ENCODE peak calls at places on chromosomes 3 and 15, in five cellular contexts. X is GM12878, S is K562, V is H1, D is HepG2. C is an unnamed sample.

GRCh38 chr15:36796161-36796560 is 216.7 kb downstream of the CDIN1 start:
- DNase-seq in X (no peak), S (no peak), V (no peak), D (no peak), C (no peak)

GRCh38 chr3:111695584-111696213 is 100.6 kb upstream of the ZBED2 start:
- DNase-seq in X (no peak), S (no peak), V (no peak), D (peak), C (no peak)

GRCh38 chr3:134903840-134904239 is 108.8 kb downstream of the EPHB1 start:
- DNase-seq in X (no peak), S (no peak), V (no peak), D (no peak), C (no peak)

GRCh38 chr3:102796856-102797255 is 362.0 kb downstream of the ZPLD1 start:
- DNase-seq in X (no peak), S (no peak), V (no peak), D (no peak), C (no peak)

GRCh38 chr15:75674366-75674765 is 26.7 kb downstream of the SNX33 start:
- DNase-seq in X (no peak), S (no peak), V (no peak), D (no peak), C (no peak)

GRCh38 chr3:29513236-29513635 is 232.4 kb downstream of the RBMS3 start:
- DNase-seq in X (no peak), S (no peak), V (no peak), D (no peak), C (no peak)

GRCh38 chr15:96181873-96182301 is 148.6 kb upstream of the NR2F2 start:
- DNase-seq in X (no peak), S (no peak), V (no peak), D (no peak), C (no peak)

GRCh38 chr3:107833046-107833445 is 257.8 kb downstream of the CD47 start:
- DNase-seq in X (no peak), S (no peak), V (no peak), D (no peak), C (no peak)

GRCh38 chr3:118818386-118818785 is 216.3 kb downstream of the IGSF11 start:
- DNase-seq in X (no peak), S (no peak), V (no peak), D (peak), C (no peak)

GRCh38 chr15:83318861-83319415 is 34.5 kb upstream of the BNC1 start:
- DNase-seq in X (no peak), S (no peak), V (no peak), D (no peak), C (no peak)

GRCh38 chr3:169400874-169401273 is 262.6 kb downstream of the MECOM start:
- DNase-seq in X (no peak), S (no peak), V (no peak), D (no peak), C (no peak)

GRCh38 chr3:74135808-74136207 is 478.7 kb downstream of the CNTN3 start:
- DNase-seq in X (no peak), S (no peak), V (no peak), D (no peak), C (no peak)

GRCh38 chr3:185328324-185329004 is 34.5 kb upstream of the MAP3K13 start:
- DNase-seq in X (no peak), S (no peak), V (no peak), D (peak), C (no peak)

GRCh38 chr3:182717216-182717615 is 76.1 kb upstream of the ATP11B start:
- DNase-seq in X (peak), S (no peak), V (no peak), D (no peak), C (peak)

GRCh38 chr3:145807990-145808389 is 353.0 kb downstream of the PLOD2 start:
- DNase-seq in X (no peak), S (no peak), V (no peak), D (no peak), C (peak)

GRCh38 chr15:43828061-43828657 is 1.4 kb downstream of the WDR76 start:
- DNase-seq in X (no peak), S (no peak), V (no peak), D (no peak), C (no peak)

GRCh38 chr3:160016972-160017371 is 28.3 kb downstream of the IL12A start:
- DNase-seq in X (no peak), S (no peak), V (no peak), D (peak), C (no peak)

GRCh38 chr15:51341366-51342248 is at the start of gene GLDN:
- DNase-seq in X (no peak), S (no peak), V (peak), D (no peak), C (peak)

GRCh38 chr3:98440283-98440682 is 22.7 kb upstream of the OR5K1 start:
- DNase-seq in X (no peak), S (no peak), V (no peak), D (no peak), C (no peak)

GRCh38 chr3:16382852-16383251 is 117.8 kb downstream of the OXNAD1 start:
- DNase-seq in X (no peak), S (no peak), V (no peak), D (no peak), C (no peak)

GRCh38 chr3:52870471-52870870 is 26.9 kb downstream of the STIMATE start:
- DNase-seq in X (no peak), S (no peak), V (no peak), D (no peak), C (no peak)

GRCh38 chr15:63891763-63892123 is 58.0 kb upstream of the HERC1 start:
- DNase-seq in X (no peak), S (no peak), V (no peak), D (no peak), C (no peak)

GRCh38 chr3:182739619-182740018 is 53.7 kb upstream of the ATP11B start:
- DNase-seq in X (no peak), S (peak), V (no peak), D (no peak), C (no peak)

GRCh38 chr15:61527836-61528589 is 298.9 kb upstream of the RORA start:
- DNase-seq in X (peak), S (no peak), V (no peak), D (no peak), C (peak)

GRCh38 chr15:56358604-56359003 is 6.6 kb upstream of the TEX9 start:
- DNase-seq in X (no peak), S (no peak), V (no peak), D (no peak), C (no peak)

GRCh38 chr3:192992346-192992745 is 74.7 kb upstream of the MB21D2 start:
- DNase-seq in X (no peak), S (peak), V (no peak), D (no peak), C (peak)

GRCh38 chr3:127288921-127289645 is 1.2 kb upstream of the PRR20G start:
- DNase-seq in X (no peak), S (no peak), V (no peak), D (peak), C (peak)

GRCh38 chr15:46344115-46344749 is 709.4 kb downstream of the SQOR start:
- DNase-seq in X (no peak), S (no peak), V (no peak), D (no peak), C (peak)

DNA sequence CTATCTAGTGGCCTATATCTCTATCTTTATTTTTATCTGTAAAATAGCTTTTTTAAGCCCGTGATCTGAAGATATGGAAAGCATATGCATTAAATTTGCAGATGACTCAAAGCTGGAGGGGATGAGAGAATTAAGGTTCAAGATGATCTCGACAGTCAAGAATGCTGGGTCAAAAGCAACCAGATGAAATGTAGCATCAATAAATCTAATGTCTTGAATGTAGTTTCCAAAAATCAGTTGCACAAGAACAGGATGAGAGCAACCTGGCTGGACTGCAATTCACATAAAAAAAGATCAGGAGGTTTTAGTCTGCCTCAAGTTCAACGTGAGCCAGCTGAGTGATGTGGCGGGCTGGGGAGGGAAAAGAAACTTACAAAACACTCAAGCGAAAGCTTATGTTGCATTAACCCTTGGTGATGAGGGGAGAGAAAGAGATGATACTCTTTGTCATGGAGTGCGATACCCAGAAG is 221.3 kb upstream of the TLE3 start:
- DNase-seq in X (no peak), S (no peak), V (no peak), D (no peak), C (no peak)
- H3K27ac ChIP-seq in X (peak), S (no peak), V (no peak), D (no peak), C (no peak)

GRCh38 chr3:112734171-112734570 is 93.2 kb upstream of the CCDC80 start:
- DNase-seq in X (no peak), S (no peak), V (no peak), D (no peak), C (no peak)
- TF ChIP-seq CREB1 in X (no peak), S (no peak), V (no peak), D (no peak), C (no peak)

DNA sequence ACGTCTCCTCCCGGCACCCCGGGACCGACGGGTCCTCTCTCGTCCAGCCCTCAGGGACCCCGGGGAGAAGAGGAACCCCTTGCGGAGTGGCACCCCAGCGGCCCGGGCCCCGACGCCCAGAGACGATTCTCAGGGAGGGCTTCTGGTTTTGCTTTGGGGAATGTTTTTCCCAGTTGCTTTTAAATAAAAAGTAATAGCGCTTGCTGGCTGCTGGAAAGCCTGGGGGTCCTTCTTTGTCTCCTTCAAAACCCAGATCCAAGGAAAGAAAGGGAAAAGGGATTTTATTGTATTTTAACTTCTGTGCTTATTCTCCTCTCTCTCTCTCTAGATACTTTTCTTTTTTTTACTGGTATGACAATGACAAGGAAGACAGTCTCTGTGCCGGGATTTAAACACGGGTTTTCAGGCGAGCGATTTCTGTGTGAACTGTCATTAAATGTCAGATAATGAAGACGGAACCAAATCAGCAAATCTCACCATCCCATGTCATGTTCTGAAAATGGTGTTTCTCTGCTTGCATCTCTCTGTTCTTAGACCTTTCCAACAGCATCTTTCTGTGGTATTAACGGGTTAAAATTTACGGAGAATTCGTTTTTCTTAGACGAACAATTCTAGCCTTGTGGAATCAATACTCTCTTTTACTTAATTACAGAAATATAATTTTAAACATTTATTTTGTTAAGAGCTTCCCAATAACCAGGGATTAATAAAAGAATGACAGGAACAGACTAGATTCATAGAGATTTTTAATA is 556 bp upstream of the PCOLCE2 start:
- DNase-seq in X (no peak), S (no peak), V (no peak), D (no peak), C (peak)
- TF ChIP-seq EZH2 in X (no peak), S (no peak), V (no peak), D (no peak), C (no peak)

DNA sequence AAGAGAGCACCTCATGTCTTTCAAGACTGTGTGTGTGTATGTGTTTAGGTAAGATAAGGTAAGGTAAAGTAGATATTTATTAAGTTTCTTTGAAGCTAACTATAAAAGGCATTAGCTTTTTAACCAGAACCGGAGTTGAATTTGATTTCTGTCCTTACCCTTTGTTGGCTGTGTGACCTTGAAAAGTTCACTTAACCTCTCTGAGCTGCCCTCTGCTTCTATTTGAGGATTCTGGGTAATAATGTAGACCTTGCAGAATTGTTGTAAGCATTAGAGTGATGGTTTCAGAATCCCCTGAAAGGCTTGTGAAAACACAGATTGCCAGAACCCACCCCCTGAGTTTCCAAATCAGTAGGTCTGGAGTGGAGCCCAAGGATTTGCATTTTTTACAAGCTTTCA is 21.6 kb upstream of the SACM1L start:
- DNase-seq in X (no peak), S (no peak), V (no peak), D (no peak), C (no peak)
- H3K27ac ChIP-seq in X (no peak), S (peak), V (no peak), D (no peak), C (no peak)

GRCh38 chr15:58842713-58843396 is 71.8 kb downstream of the MINDY2 start:
- DNase-seq in X (peak), S (peak), V (no peak), D (no peak), C (no peak)

GRCh38 chr15:58839485-58839884 is 68.4 kb downstream of the MINDY2 start:
- DNase-seq in X (no peak), S (peak), V (no peak), D (peak), C (peak)

DNA sequence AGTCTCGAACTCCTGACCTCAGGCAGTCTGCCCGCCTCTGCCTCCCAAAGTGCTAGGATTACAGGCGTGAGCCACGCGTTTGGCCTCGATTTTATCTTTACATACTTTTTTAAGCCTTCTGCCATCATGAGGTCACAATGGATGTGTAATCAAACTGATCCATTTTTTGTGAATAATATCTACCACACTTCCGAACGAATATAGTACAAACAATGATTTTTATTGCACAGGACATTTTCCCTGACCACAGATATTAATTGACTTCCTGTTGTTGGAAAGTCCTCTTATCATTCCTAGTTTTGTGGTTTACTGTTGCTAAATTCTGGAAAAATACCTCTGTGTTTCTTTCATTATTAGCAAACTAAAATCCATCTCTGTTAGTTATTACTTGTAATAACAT is 68.9 kb downstream of the MINDY2 start:
- DNase-seq in X (no peak), S (no peak), V (no peak), D (no peak), C (no peak)
- TF ChIP-seq CREB1 in X (no peak), S (no peak), V (no peak), D (no peak), C (no peak)